ENCODE peak calls at places on chromosomes 1 and 21, in six cellular contexts. One of them, this sample, is unnamed.

GRCh38 chr1:33735624-33736023 is 128.3 kb upstream of the HMGB4 start:
- DNase-seq in GM12878: no peak
- DNase-seq in A549: no peak
- DNase-seq in HepG2: no peak
- DNase-seq in K562: no peak
- DNase-seq in endothelial cell of umbilical vein: no peak
- DNase-seq in this sample: no peak

GRCh38 chr1:48873944-48874343 is 97.3 kb upstream of the BEND5 start:
- DNase-seq in HepG2: no peak
- DNase-seq in A549: no peak
- DNase-seq in GM12878: no peak
- DNase-seq in K562: no peak
- DNase-seq in endothelial cell of umbilical vein: no peak
- DNase-seq in this sample: no peak

GRCh38 chr1:75203415-75204277 is 69.5 kb downstream of the LHX8 start:
- DNase-seq in endothelial cell of umbilical vein: peak; percentile 61
- DNase-seq in A549: peak; percentile 61
- DNase-seq in HepG2: peak; percentile 40
- DNase-seq in GM12878: peak; percentile 4
- DNase-seq in K562: peak; percentile 35
- DNase-seq in this sample: peak; percentile 43

GRCh38 chr1:205458777-205459566 is 3.1 kb upstream of the BLACAT1 start:
- DNase-seq in HepG2: peak; percentile 34
- DNase-seq in GM12878: no peak
- DNase-seq in A549: peak; percentile 43
- DNase-seq in K562: peak; percentile 59
- DNase-seq in endothelial cell of umbilical vein: peak; percentile 56
- DNase-seq in this sample: peak; percentile 58

GRCh38 chr1:231803353-231803752 is 176.8 kb downstream of the DISC1 start:
- DNase-seq in A549: no peak
- DNase-seq in endothelial cell of umbilical vein: no peak
- DNase-seq in K562: no peak
- DNase-seq in HepG2: no peak
- DNase-seq in GM12878: no peak
- DNase-seq in this sample: peak; percentile 96

GRCh38 chr1:228087771-228088251 is 5.3 kb downstream of the ARF1 start:
- DNase-seq in HepG2: no peak
- DNase-seq in A549: no peak
- DNase-seq in endothelial cell of umbilical vein: peak; percentile 94
- DNase-seq in GM12878: no peak
- DNase-seq in K562: no peak
- DNase-seq in this sample: peak; percentile 86

GRCh38 chr1:43831866-43832654 is 101.5 kb upstream of the ARTN start:
- DNase-seq in endothelial cell of umbilical vein: no peak
- DNase-seq in GM12878: peak; percentile 82
- DNase-seq in K562: no peak
- DNase-seq in HepG2: no peak
- DNase-seq in A549: no peak
- DNase-seq in this sample: peak; percentile 66

GRCh38 chr1:41353744-41354143 is 7.5 kb upstream of the FOXO6 start:
- DNase-seq in K562: no peak
- DNase-seq in HepG2: no peak
- DNase-seq in GM12878: peak; percentile 59
- DNase-seq in endothelial cell of umbilical vein: no peak
- DNase-seq in A549: no peak
- DNase-seq in this sample: peak; percentile 94

GRCh38 chr21:41319273-41319672 is 2.7 kb downstream of the FAM3B start:
- DNase-seq in K562: no peak
- DNase-seq in HepG2: no peak
- DNase-seq in A549: no peak
- DNase-seq in endothelial cell of umbilical vein: no peak
- DNase-seq in GM12878: no peak
- DNase-seq in this sample: no peak

GRCh38 chr1:33576821-33577599 is 104.6 kb downstream of the ZSCAN20 start:
- DNase-seq in HepG2: no peak
- DNase-seq in endothelial cell of umbilical vein: no peak
- DNase-seq in A549: no peak
- DNase-seq in GM12878: no peak
- DNase-seq in K562: no peak
- DNase-seq in this sample: no peak

GRCh38 chr21:42781150-42781980 is 98.0 kb downstream of the WDR4 start:
- DNase-seq in A549: no peak
- DNase-seq in GM12878: no peak
- DNase-seq in endothelial cell of umbilical vein: peak; percentile 40
- DNase-seq in K562: no peak
- DNase-seq in HepG2: peak; percentile 32
- DNase-seq in this sample: no peak

GRCh38 chr1:98991127-98992003 is 13.3 kb downstream of the PLPPR5 start:
- DNase-seq in GM12878: peak; percentile 1
- DNase-seq in endothelial cell of umbilical vein: peak; percentile 83
- DNase-seq in A549: peak; percentile 35
- DNase-seq in K562: no peak
- DNase-seq in HepG2: peak; percentile 21
- DNase-seq in this sample: peak; percentile 33

GRCh38 chr21:35096959-35097358 is 47.9 kb upstream of the RUNX1 start:
- DNase-seq in HepG2: no peak
- DNase-seq in GM12878: no peak
- DNase-seq in K562: no peak
- DNase-seq in endothelial cell of umbilical vein: no peak
- DNase-seq in A549: no peak
- DNase-seq in this sample: no peak

GRCh38 chr1:30345525-30346145 is 377.8 kb downstream of the MATN1 start:
- DNase-seq in A549: no peak
- DNase-seq in K562: no peak
- DNase-seq in GM12878: no peak
- DNase-seq in HepG2: no peak
- DNase-seq in endothelial cell of umbilical vein: no peak
- DNase-seq in this sample: no peak

GRCh38 chr1:208577381-208577905 is 333.3 kb upstream of the PLXNA2 start:
- DNase-seq in GM12878: no peak
- DNase-seq in K562: no peak
- DNase-seq in HepG2: no peak
- DNase-seq in endothelial cell of umbilical vein: no peak
- DNase-seq in A549: no peak
- DNase-seq in this sample: no peak

GRCh38 chr1:56229183-56229582 is 350.2 kb downstream of the PLPP3 start:
- DNase-seq in K562: no peak
- DNase-seq in HepG2: no peak
- DNase-seq in A549: no peak
- DNase-seq in endothelial cell of umbilical vein: peak; percentile 38
- DNase-seq in GM12878: no peak
- DNase-seq in this sample: no peak

GRCh38 chr1:150162862-150163706 is 13.4 kb downstream of the PLEKHO1 start:
- DNase-seq in GM12878: peak; percentile 97
- DNase-seq in endothelial cell of umbilical vein: peak; percentile 93
- DNase-seq in A549: peak; percentile 49
- DNase-seq in HepG2: peak; percentile 95
- DNase-seq in K562: peak; percentile 83
- DNase-seq in this sample: peak; percentile 95

GRCh38 chr1:27009601-27010197 is 3.0 kb downstream of the TENT5B start:
- DNase-seq in A549: peak; percentile 29
- DNase-seq in K562: no peak
- DNase-seq in HepG2: no peak
- DNase-seq in endothelial cell of umbilical vein: no peak
- DNase-seq in GM12878: no peak
- DNase-seq in this sample: no peak
- H3K4me3 ChIP-seq in A549: no peak overlapping the region
- H3K4me3 ChIP-seq in K562: no peak overlapping the region
- H3K4me3 ChIP-seq in HepG2: no peak overlapping the region
- H3K4me3 ChIP-seq in endothelial cell of umbilical vein: no peak overlapping the region
- H3K4me3 ChIP-seq in GM12878: no peak overlapping the region
- H3K4me3 ChIP-seq in this sample: no peak overlapping the region

GRCh38 chr1:182391028-182391361 is 595 bp downstream of the GLUL start:
- DNase-seq in endothelial cell of umbilical vein: no peak
- DNase-seq in K562: no peak
- DNase-seq in A549: no peak
- DNase-seq in HepG2: no peak
- DNase-seq in GM12878: no peak
- DNase-seq in this sample: no peak
- TF ChIP-seq MYC in endothelial cell of umbilical vein: no peak
- TF ChIP-seq MYC in K562: no peak
- TF ChIP-seq MYC in A549: no peak
- TF ChIP-seq MYC in HepG2: no peak
- TF ChIP-seq MYC in GM12878: no peak
- TF ChIP-seq MYC in this sample: no peak

DNA sequence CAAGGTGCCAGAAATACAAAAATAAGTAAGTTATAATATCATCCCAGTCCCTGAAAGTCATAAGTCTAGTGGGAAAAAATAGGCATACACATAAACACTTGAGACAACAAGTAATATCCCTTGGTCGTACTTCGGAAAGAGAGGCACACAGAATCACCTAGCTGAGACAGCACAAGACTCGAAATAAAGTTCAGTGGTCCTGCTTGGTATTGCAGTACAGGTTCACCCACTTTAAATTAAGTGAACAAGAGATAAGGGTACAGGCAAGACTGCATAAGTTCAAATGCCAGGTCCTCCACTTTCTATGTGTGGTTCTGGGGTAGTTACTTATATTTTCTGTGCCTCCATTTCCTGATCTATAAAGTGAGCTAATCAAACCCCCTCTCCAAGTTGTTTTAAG is 47.6 kb downstream of the SEC16B start:
- DNase-seq in endothelial cell of umbilical vein: no peak
- DNase-seq in HepG2: no peak
- DNase-seq in GM12878: no peak
- DNase-seq in K562: peak; percentile 16
- DNase-seq in A549: no peak
- DNase-seq in this sample: no peak
- H3K4me3 ChIP-seq in endothelial cell of umbilical vein: no peak overlapping the region
- H3K4me3 ChIP-seq in HepG2: no peak overlapping the region
- H3K4me3 ChIP-seq in GM12878: no peak overlapping the region
- H3K4me3 ChIP-seq in K562: no peak overlapping the region
- H3K4me3 ChIP-seq in A549: no peak overlapping the region
- H3K4me3 ChIP-seq in this sample: no peak overlapping the region

GRCh38 chr1:220207406-220207805 is 64.8 kb downstream of the RAB3GAP2 start:
- DNase-seq in A549: no peak
- DNase-seq in endothelial cell of umbilical vein: no peak
- DNase-seq in HepG2: no peak
- DNase-seq in GM12878: no peak
- DNase-seq in K562: no peak
- DNase-seq in this sample: no peak
- TF ChIP-seq MYC in A549: no peak
- TF ChIP-seq MYC in endothelial cell of umbilical vein: no peak
- TF ChIP-seq MYC in HepG2: no peak
- TF ChIP-seq MYC in GM12878: no peak
- TF ChIP-seq MYC in K562: no peak
- TF ChIP-seq MYC in this sample: no peak

DNA sequence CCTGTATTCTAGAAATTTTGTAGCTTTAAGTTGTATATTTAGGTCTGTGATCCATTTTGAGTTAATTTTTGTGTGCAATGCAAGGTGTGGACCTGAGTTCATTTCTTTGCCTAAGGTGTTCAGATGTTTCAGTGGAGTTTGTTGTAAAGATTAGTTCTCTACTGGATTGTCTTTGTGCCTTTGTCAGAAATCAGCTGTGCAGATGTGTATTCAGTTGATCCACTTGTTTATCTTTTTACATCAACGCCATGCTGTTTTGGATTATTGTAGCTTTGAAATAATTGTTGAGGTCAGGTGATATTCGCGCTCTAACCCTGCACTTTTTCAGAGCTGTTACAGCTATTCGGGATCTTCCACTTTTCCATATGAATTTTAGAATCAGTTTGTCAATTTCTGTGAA is 32.8 kb downstream of the SKI start:
- DNase-seq in HepG2: no peak
- DNase-seq in GM12878: no peak
- DNase-seq in endothelial cell of umbilical vein: no peak
- DNase-seq in A549: no peak
- DNase-seq in K562: no peak
- DNase-seq in this sample: no peak
- H3K4me3 ChIP-seq in HepG2: no peak overlapping the region
- H3K4me3 ChIP-seq in GM12878: no peak overlapping the region
- H3K4me3 ChIP-seq in endothelial cell of umbilical vein: no peak overlapping the region
- H3K4me3 ChIP-seq in A549: no peak overlapping the region
- H3K4me3 ChIP-seq in K562: no peak overlapping the region
- H3K4me3 ChIP-seq in this sample: no peak overlapping the region

DNA sequence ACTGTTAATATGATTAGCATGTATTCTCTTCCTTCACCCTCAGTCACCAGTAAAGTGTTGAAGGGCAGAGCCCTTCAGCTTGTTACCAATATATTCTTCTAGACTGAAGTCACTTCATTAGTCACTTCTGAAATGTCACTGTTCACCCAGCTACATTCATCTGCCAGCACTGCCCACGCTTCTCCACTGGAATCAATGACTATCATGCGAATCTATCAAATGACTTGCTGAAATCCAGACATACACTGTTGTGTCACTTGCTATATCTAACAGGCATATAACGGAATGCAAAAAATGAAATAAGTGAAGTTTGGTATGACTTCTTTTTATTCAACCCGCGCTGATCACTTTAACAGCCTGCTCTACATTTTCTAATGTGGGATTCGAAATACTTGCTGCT is 16.1 kb downstream of the FH start:
- DNase-seq in GM12878: no peak
- DNase-seq in K562: no peak
- DNase-seq in A549: no peak
- DNase-seq in endothelial cell of umbilical vein: no peak
- DNase-seq in HepG2: no peak
- DNase-seq in this sample: no peak
- TF ChIP-seq MYC in GM12878: no peak
- TF ChIP-seq MYC in K562: no peak
- TF ChIP-seq MYC in A549: no peak
- TF ChIP-seq MYC in endothelial cell of umbilical vein: no peak
- TF ChIP-seq MYC in HepG2: no peak
- TF ChIP-seq MYC in this sample: no peak

GRCh38 chr1:22051607-22052114 is 848 bp upstream of the CDC42 start:
- DNase-seq in HepG2: no peak
- DNase-seq in GM12878: no peak
- DNase-seq in endothelial cell of umbilical vein: no peak
- DNase-seq in A549: no peak
- DNase-seq in K562: no peak
- DNase-seq in this sample: no peak
- H3K4me3 ChIP-seq in HepG2: peak overlapping the region; percentile 90
- H3K4me3 ChIP-seq in GM12878: no peak overlapping the region
- H3K4me3 ChIP-seq in endothelial cell of umbilical vein: no peak overlapping the region
- H3K4me3 ChIP-seq in A549: peak overlapping the region; percentile 100
- H3K4me3 ChIP-seq in K562: peak overlapping the region; percentile 97
- H3K4me3 ChIP-seq in this sample: no peak overlapping the region

This sample was measured in NB4.